ENCODE peak calls at places on chromosome 7, in seven cellular contexts. Q is AG04449, P is neural progenitor cell, F is AG10803, I is fibroblast of lung, E is spleen, Y is transverse colon. J is an unnamed sample.

GRCh38 chr7:5532520-5533335 is 109.1 kb upstream of the TNRC18 start:
- DNase-seq in Q (no peak), P (peak), F (no peak), I (no peak), E (peak), Y (peak), J (peak)

GRCh38 chr7:111392976-111393762 is 169.1 kb downstream of the IMMP2L start:
- DNase-seq in Q (no peak), P (peak), F (peak), I (no peak), E (no peak), Y (no peak), J (no peak)

GRCh38 chr7:43198599-43199090 is 86.2 kb downstream of the HECW1 start:
- DNase-seq in Q (no peak), P (peak), F (no peak), I (no peak), E (no peak), Y (no peak), J (no peak)

GRCh38 chr7:5441840-5442513 is 18.3 kb upstream of the TNRC18 start:
- DNase-seq in Q (no peak), P (peak), F (no peak), I (no peak), E (no peak), Y (no peak), J (no peak)

GRCh38 chr7:1056006-1056784 is 11.8 kb downstream of the GPR146 start:
- DNase-seq in Q (no peak), P (no peak), F (no peak), I (no peak), E (peak), Y (no peak), J (no peak)

GRCh38 chr7:154426778-154427177 is 374.6 kb downstream of the DPP6 start:
- DNase-seq in Q (no peak), P (no peak), F (no peak), I (no peak), E (no peak), Y (no peak), J (no peak)

GRCh38 chr7:81515009-81515408 is 254.8 kb downstream of the HGF start:
- DNase-seq in Q (no peak), P (no peak), F (peak), I (peak), E (no peak), Y (no peak), J (no peak)

GRCh38 chr7:76346097-76346496 is 12.7 kb downstream of the YWHAG start:
- DNase-seq in Q (no peak), P (no peak), F (no peak), I (no peak), E (no peak), Y (peak), J (no peak)

DNA sequence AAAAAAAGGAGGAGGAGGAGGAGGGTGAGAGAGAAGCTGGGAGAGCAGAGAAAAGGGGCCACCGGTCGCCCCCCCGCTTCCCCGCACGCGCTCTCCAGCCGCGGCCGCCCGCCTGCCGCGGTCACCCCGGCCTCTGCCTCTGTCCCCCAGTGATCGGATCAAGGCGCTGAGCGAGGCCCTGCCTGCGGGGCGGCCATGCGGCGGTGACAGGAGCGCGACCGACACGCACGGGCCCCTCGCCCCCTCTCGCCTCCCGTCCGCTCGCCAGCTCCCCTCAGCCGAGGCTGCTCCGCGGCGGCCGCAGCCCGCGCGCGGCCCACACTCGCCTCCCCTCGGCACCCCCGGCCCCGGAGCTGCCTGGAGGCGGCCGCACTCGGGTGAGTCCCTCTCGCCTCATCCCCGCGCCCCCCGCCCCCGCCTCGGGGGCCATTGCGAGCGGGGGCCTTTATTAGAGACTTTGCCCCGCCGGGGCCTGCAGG is at the start of gene GTF2I:
- DNase-seq in Q (no peak), P (peak), F (no peak), I (no peak), E (peak), Y (no peak), J (no peak)
- TF ChIP-seq CTCF in Q (no peak), P (no peak), F (no peak), I (no peak), E (no peak), Y (no peak), J (no peak)

GRCh38 chr7:27166475-27167169 is 1.3 kb upstream of the HOXA9 start:
- DNase-seq in Q (no peak), P (peak), F (no peak), I (no peak), E (peak), Y (no peak), J (no peak)
- TF ChIP-seq CTCF in Q (no peak), P (no peak), F (no peak), I (no peak), E (no peak), Y (no peak), J (no peak)

GRCh38 chr7:141738592-141739013 is 445 bp downstream of the SSBP1 start:
- DNase-seq in Q (no peak), P (no peak), F (no peak), I (no peak), E (no peak), Y (no peak), J (no peak)
- TF ChIP-seq CTCF in Q (no peak), P (no peak), F (no peak), I (peak), E (no peak), Y (no peak), J (no peak)

GRCh38 chr7:130566168-130566897 is 74.4 kb downstream of the MEST start:
- DNase-seq in Q (no peak), P (no peak), F (no peak), I (peak), E (peak), Y (no peak), J (no peak)

GRCh38 chr7:130559184-130559583 is 67.3 kb downstream of the MEST start:
- DNase-seq in Q (no peak), P (no peak), F (no peak), I (no peak), E (no peak), Y (no peak), J (no peak)

GRCh38 chr7:130566898-130567280 is 75.0 kb downstream of the MEST start:
- DNase-seq in Q (no peak), P (no peak), F (no peak), I (no peak), E (no peak), Y (no peak), J (no peak)

DNA sequence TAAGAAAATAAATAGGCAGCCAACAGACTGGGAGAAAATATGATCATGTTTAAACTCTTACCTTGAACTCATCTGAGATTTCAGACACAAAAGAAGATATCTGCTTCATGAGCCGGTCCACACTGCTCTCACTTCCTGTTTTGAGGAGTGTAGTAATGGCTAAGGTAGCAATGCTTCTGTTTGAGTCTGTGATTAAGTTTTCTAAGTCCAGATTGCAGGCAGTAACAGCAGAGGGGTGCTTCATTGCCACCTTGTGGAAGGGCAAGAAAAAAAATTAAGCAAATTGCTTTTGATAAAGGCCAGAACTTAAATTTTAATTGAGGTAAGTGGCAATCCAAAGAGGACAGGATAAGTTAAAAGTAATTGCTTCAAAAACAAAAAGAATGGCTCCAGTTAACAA is 69.1 kb downstream of the MEST start:
- DNase-seq in Q (no peak), P (no peak), F (peak), I (peak), E (no peak), Y (no peak), J (peak)
- TF ChIP-seq CTCF in Q (peak), P (peak), F (peak), I (peak), E (no peak), Y (peak), J (no peak)

GRCh38 chr7:51223505-51223904 is 93.1 kb downstream of the COBL start:
- DNase-seq in Q (no peak), P (no peak), F (no peak), I (no peak), E (no peak), Y (no peak), J (no peak)

GRCh38 chr7:51226916-51227535 is 89.6 kb downstream of the COBL start:
- DNase-seq in Q (no peak), P (no peak), F (no peak), I (no peak), E (no peak), Y (no peak), J (no peak)

GRCh38 chr7:51226042-51226755 is 90.4 kb downstream of the COBL start:
- DNase-seq in Q (no peak), P (no peak), F (no peak), I (no peak), E (no peak), Y (no peak), J (no peak)

GRCh38 chr7:51222916-51223315 is 93.7 kb downstream of the COBL start:
- DNase-seq in Q (no peak), P (no peak), F (no peak), I (no peak), E (no peak), Y (no peak), J (no peak)

GRCh38 chr7:51224811-51225581 is 91.6 kb downstream of the COBL start:
- DNase-seq in Q (no peak), P (peak), F (no peak), I (no peak), E (no peak), Y (peak), J (no peak)
- TF ChIP-seq CTCF in Q (no peak), P (peak), F (no peak), I (no peak), E (no peak), Y (peak), J (no peak)

J was measured in GM20000.